ENCODE peak calls at places on chromosomes 13 and 19, in nine cellular contexts. One of them, this sample, is unnamed.

GRCh38 chr13:20359335-20359734 is 127.2 kb upstream of the GJB6 start:
- DNase-seq in GM23248: peak
- DNase-seq in tibial nerve: no peak
- DNase-seq in HuH-7: no peak
- DNase-seq in left cardiac atrium: no peak
- DNase-seq in prostate gland: no peak
- DNase-seq in activated CD4-positive, CD25-positive, alpha-beta regulatory T cell: no peak
- DNase-seq in non-pigmented ciliary epithelial cell: peak
- DNase-seq in amniotic epithelial cell: peak
- DNase-seq in this sample: no peak

GRCh38 chr13:49936085-49936942 is at the start of gene SPRYD7:
- DNase-seq in GM23248: peak
- DNase-seq in tibial nerve: peak
- DNase-seq in HuH-7: peak
- DNase-seq in left cardiac atrium: peak
- DNase-seq in prostate gland: peak
- DNase-seq in activated CD4-positive, CD25-positive, alpha-beta regulatory T cell: peak
- DNase-seq in non-pigmented ciliary epithelial cell: peak
- DNase-seq in amniotic epithelial cell: peak
- DNase-seq in this sample: peak

GRCh38 chr19:48394331-48395169 is 1.1 kb downstream of the GRIN2D start:
- DNase-seq in GM23248: peak
- DNase-seq in tibial nerve: no peak
- DNase-seq in HuH-7: no peak
- DNase-seq in left cardiac atrium: no peak
- DNase-seq in prostate gland: no peak
- DNase-seq in activated CD4-positive, CD25-positive, alpha-beta regulatory T cell: no peak
- DNase-seq in non-pigmented ciliary epithelial cell: no peak
- DNase-seq in amniotic epithelial cell: no peak
- DNase-seq in this sample: no peak

GRCh38 chr19:5654931-5655330 is 25.4 kb downstream of the MICOS13 start:
- DNase-seq in GM23248: no peak
- DNase-seq in tibial nerve: no peak
- DNase-seq in HuH-7: no peak
- DNase-seq in left cardiac atrium: no peak
- DNase-seq in prostate gland: no peak
- DNase-seq in activated CD4-positive, CD25-positive, alpha-beta regulatory T cell: no peak
- DNase-seq in non-pigmented ciliary epithelial cell: no peak
- DNase-seq in amniotic epithelial cell: no peak
- DNase-seq in this sample: no peak

GRCh38 chr19:12668937-12669271 is 2.3 kb downstream of the WDR83 start:
- DNase-seq in GM23248: peak
- DNase-seq in tibial nerve: peak
- DNase-seq in HuH-7: no peak
- DNase-seq in left cardiac atrium: peak
- DNase-seq in prostate gland: peak
- DNase-seq in activated CD4-positive, CD25-positive, alpha-beta regulatory T cell: peak
- DNase-seq in non-pigmented ciliary epithelial cell: peak
- DNase-seq in amniotic epithelial cell: peak
- DNase-seq in this sample: peak

GRCh38 chr19:37817180-37817911 is 38.0 kb upstream of the ZNF573 start:
- DNase-seq in GM23248: peak
- DNase-seq in tibial nerve: peak
- DNase-seq in HuH-7: no peak
- DNase-seq in left cardiac atrium: peak
- DNase-seq in prostate gland: peak
- DNase-seq in activated CD4-positive, CD25-positive, alpha-beta regulatory T cell: no peak
- DNase-seq in non-pigmented ciliary epithelial cell: peak
- DNase-seq in amniotic epithelial cell: no peak
- DNase-seq in this sample: peak

GRCh38 chr13:104832265-104832664 is 1703.2 kb downstream of the EFNB2 start:
- DNase-seq in GM23248: no peak
- DNase-seq in tibial nerve: no peak
- DNase-seq in HuH-7: no peak
- DNase-seq in left cardiac atrium: no peak
- DNase-seq in prostate gland: no peak
- DNase-seq in activated CD4-positive, CD25-positive, alpha-beta regulatory T cell: no peak
- DNase-seq in non-pigmented ciliary epithelial cell: no peak
- DNase-seq in amniotic epithelial cell: no peak
- DNase-seq in this sample: no peak

GRCh38 chr13:40233731-40234195 is 432.7 kb downstream of the FOXO1 start:
- DNase-seq in GM23248: no peak
- DNase-seq in tibial nerve: no peak
- DNase-seq in HuH-7: no peak
- DNase-seq in left cardiac atrium: peak
- DNase-seq in prostate gland: peak
- DNase-seq in activated CD4-positive, CD25-positive, alpha-beta regulatory T cell: no peak
- DNase-seq in non-pigmented ciliary epithelial cell: no peak
- DNase-seq in amniotic epithelial cell: no peak
- DNase-seq in this sample: peak

GRCh38 chr13:98473135-98473791 is 103.6 kb downstream of the STK24 start:
- DNase-seq in GM23248: no peak
- DNase-seq in tibial nerve: no peak
- DNase-seq in HuH-7: no peak
- DNase-seq in left cardiac atrium: no peak
- DNase-seq in prostate gland: no peak
- DNase-seq in activated CD4-positive, CD25-positive, alpha-beta regulatory T cell: no peak
- DNase-seq in non-pigmented ciliary epithelial cell: no peak
- DNase-seq in amniotic epithelial cell: no peak
- DNase-seq in this sample: no peak

GRCh38 chr19:32324631-32325215 is 20.7 kb upstream of the ZNF507 start:
- DNase-seq in GM23248: peak
- DNase-seq in tibial nerve: no peak
- DNase-seq in HuH-7: no peak
- DNase-seq in left cardiac atrium: no peak
- DNase-seq in prostate gland: no peak
- DNase-seq in activated CD4-positive, CD25-positive, alpha-beta regulatory T cell: no peak
- DNase-seq in non-pigmented ciliary epithelial cell: no peak
- DNase-seq in amniotic epithelial cell: no peak
- DNase-seq in this sample: no peak

GRCh38 chr19:32878988-32879387 is 9.4 kb upstream of the SLC7A9 start:
- DNase-seq in GM23248: no peak
- DNase-seq in tibial nerve: no peak
- DNase-seq in HuH-7: no peak
- DNase-seq in left cardiac atrium: no peak
- DNase-seq in prostate gland: no peak
- DNase-seq in activated CD4-positive, CD25-positive, alpha-beta regulatory T cell: no peak
- DNase-seq in non-pigmented ciliary epithelial cell: no peak
- DNase-seq in amniotic epithelial cell: no peak
- DNase-seq in this sample: no peak

GRCh38 chr13:31090921-31091624 is 70.6 kb downstream of the HSPH1 start:
- DNase-seq in GM23248: no peak
- DNase-seq in tibial nerve: no peak
- DNase-seq in HuH-7: peak
- DNase-seq in left cardiac atrium: peak
- DNase-seq in prostate gland: no peak
- DNase-seq in activated CD4-positive, CD25-positive, alpha-beta regulatory T cell: no peak
- DNase-seq in non-pigmented ciliary epithelial cell: no peak
- DNase-seq in amniotic epithelial cell: no peak
- DNase-seq in this sample: no peak

GRCh38 chr13:29594310-29594709 is 1.2 kb downstream of the SLC7A1 start:
- DNase-seq in GM23248: peak
- DNase-seq in tibial nerve: peak
- DNase-seq in HuH-7: peak
- DNase-seq in left cardiac atrium: peak
- DNase-seq in prostate gland: peak
- DNase-seq in activated CD4-positive, CD25-positive, alpha-beta regulatory T cell: peak
- DNase-seq in non-pigmented ciliary epithelial cell: no peak
- DNase-seq in amniotic epithelial cell: peak
- DNase-seq in this sample: no peak

GRCh38 chr13:30859326-30859725 is 46.7 kb upstream of the MEDAG start:
- DNase-seq in GM23248: no peak
- DNase-seq in tibial nerve: no peak
- DNase-seq in HuH-7: no peak
- DNase-seq in left cardiac atrium: no peak
- DNase-seq in prostate gland: no peak
- DNase-seq in activated CD4-positive, CD25-positive, alpha-beta regulatory T cell: no peak
- DNase-seq in non-pigmented ciliary epithelial cell: no peak
- DNase-seq in amniotic epithelial cell: peak
- DNase-seq in this sample: no peak

GRCh38 chr13:26423634-26424033 is 133.8 kb upstream of the WASF3 start:
- DNase-seq in GM23248: peak
- DNase-seq in tibial nerve: no peak
- DNase-seq in HuH-7: no peak
- DNase-seq in left cardiac atrium: peak
- DNase-seq in prostate gland: no peak
- DNase-seq in activated CD4-positive, CD25-positive, alpha-beta regulatory T cell: no peak
- DNase-seq in non-pigmented ciliary epithelial cell: no peak
- DNase-seq in amniotic epithelial cell: peak
- DNase-seq in this sample: peak

GRCh38 chr19:5138606-5139594 is 170.0 kb downstream of the KDM4B start:
- DNase-seq in GM23248: peak
- DNase-seq in tibial nerve: peak
- DNase-seq in HuH-7: no peak
- DNase-seq in left cardiac atrium: peak
- DNase-seq in prostate gland: no peak
- DNase-seq in activated CD4-positive, CD25-positive, alpha-beta regulatory T cell: peak
- DNase-seq in non-pigmented ciliary epithelial cell: peak
- DNase-seq in amniotic epithelial cell: peak
- DNase-seq in this sample: no peak

GRCh38 chr19:29835447-29835846 is 23.7 kb downstream of the CCNE1 start:
- DNase-seq in GM23248: no peak
- DNase-seq in tibial nerve: no peak
- DNase-seq in HuH-7: no peak
- DNase-seq in left cardiac atrium: no peak
- DNase-seq in prostate gland: no peak
- DNase-seq in activated CD4-positive, CD25-positive, alpha-beta regulatory T cell: no peak
- DNase-seq in non-pigmented ciliary epithelial cell: no peak
- DNase-seq in amniotic epithelial cell: no peak
- DNase-seq in this sample: no peak

GRCh38 chr13:95146486-95146885 is 154.8 kb downstream of the ABCC4 start:
- DNase-seq in GM23248: no peak
- DNase-seq in tibial nerve: no peak
- DNase-seq in HuH-7: no peak
- DNase-seq in left cardiac atrium: no peak
- DNase-seq in prostate gland: no peak
- DNase-seq in activated CD4-positive, CD25-positive, alpha-beta regulatory T cell: no peak
- DNase-seq in non-pigmented ciliary epithelial cell: no peak
- DNase-seq in amniotic epithelial cell: no peak
- DNase-seq in this sample: no peak